ENCODE peak calls at places on chromosome 11, in ten cellular contexts. M is fibroblast of the aortic adventitia; Z is esophagus squamous epithelium; I is Panc1; R is CD8-positive, alpha-beta T cell; P is astrocyte of the spinal cord; L is pancreas; C is Caco-2; X is coronary artery; O is left ventricle myocardium inferior. B is an unnamed sample.

GRCh38 chr11:117600261-117600783 is 196.7 kb downstream of the DSCAML1 start:
- DNase-seq in I (no peak), Z (no peak), R (no peak), L (no peak), C (no peak), M (no peak), X (no peak), P (no peak), O (no peak), B (no peak)

GRCh38 chr11:68430801-68431200 is 29.8 kb upstream of the PPP6R3 start:
- DNase-seq in R (no peak), P (no peak), X (no peak), Z (no peak), C (no peak), I (no peak), O (no peak), L (no peak), M (no peak), B (no peak)

GRCh38 chr11:19370100-19370861 is 129.5 kb upstream of the E2F8 start:
- DNase-seq in Z (no peak), P (peak; percentile 59), R (no peak), O (peak; percentile 45), X (peak; percentile 72), M (peak; percentile 95), L (no peak), I (no peak), C (peak; percentile 48), B (peak; percentile 56)

GRCh38 chr11:71397328-71397860 is 50.8 kb downstream of the DHCR7 start:
- DNase-seq in R (no peak), I (no peak), P (no peak), M (no peak), O (no peak), C (no peak), L (no peak), Z (no peak), X (no peak), B (no peak)

GRCh38 chr11:59807047-59807446 is 3.5 kb downstream of the MRPL16 start:
- DNase-seq in C (no peak), Z (no peak), O (no peak), R (no peak), L (no peak), X (no peak), M (no peak), P (no peak), I (no peak), B (no peak)

GRCh38 chr11:129374993-129375721 is 491 bp upstream of the BARX2 start:
- DNase-seq in I (no peak), O (no peak), P (peak; percentile 25), C (peak; percentile 83), Z (no peak), R (no peak), M (no peak), X (no peak), L (peak; percentile 61), B (no peak)

GRCh38 chr11:2300936-2301630 is 635 bp downstream of the C11orf21 start:
- DNase-seq in Z (no peak), L (no peak), O (no peak), R (peak; percentile 32), P (no peak), I (no peak), X (peak; percentile 61), M (no peak), C (no peak), B (no peak)

GRCh38 chr11:18987454-18988231 is 48.4 kb upstream of the MRGPRX1 start:
- DNase-seq in I (no peak), L (no peak), O (no peak), R (no peak), P (peak; percentile 13), X (no peak), C (no peak), M (peak; percentile 2), Z (no peak), B (no peak)

GRCh38 chr11:5507177-5507576 is 2.6 kb downstream of the UBQLN3 start:
- DNase-seq in X (no peak), L (no peak), O (no peak), I (no peak), P (no peak), M (no peak), R (no peak), C (no peak), Z (no peak), B (no peak)

GRCh38 chr11:113160652-113161051 is 153.7 kb upstream of the TTC12 start:
- DNase-seq in Z (no peak), C (no peak), I (no peak), L (no peak), M (no peak), X (no peak), R (no peak), O (no peak), P (no peak), B (no peak)

GRCh38 chr11:76314741-76315090 is 66.2 kb downstream of the THAP12 start:
- DNase-seq in C (no peak), I (no peak), X (no peak), R (no peak), P (peak; percentile 46), L (no peak), O (no peak), Z (no peak), M (peak; percentile 32), B (no peak)

GRCh38 chr11:121488145-121488544 is 35.4 kb upstream of the SORL1-AS1 start:
- DNase-seq in M (no peak), P (no peak), C (no peak), R (no peak), X (no peak), O (no peak), Z (no peak), I (no peak), L (no peak), B (no peak)

GRCh38 chr11:47847892-47848635 is at the start of gene NUP160:
- DNase-seq in Z (peak; percentile 34), C (peak; percentile 85), X (peak; percentile 83), I (no peak), L (peak; percentile 78), M (peak; percentile 48), O (peak; percentile 89), P (peak; percentile 68), R (peak; percentile 92), B (no peak)

DNA sequence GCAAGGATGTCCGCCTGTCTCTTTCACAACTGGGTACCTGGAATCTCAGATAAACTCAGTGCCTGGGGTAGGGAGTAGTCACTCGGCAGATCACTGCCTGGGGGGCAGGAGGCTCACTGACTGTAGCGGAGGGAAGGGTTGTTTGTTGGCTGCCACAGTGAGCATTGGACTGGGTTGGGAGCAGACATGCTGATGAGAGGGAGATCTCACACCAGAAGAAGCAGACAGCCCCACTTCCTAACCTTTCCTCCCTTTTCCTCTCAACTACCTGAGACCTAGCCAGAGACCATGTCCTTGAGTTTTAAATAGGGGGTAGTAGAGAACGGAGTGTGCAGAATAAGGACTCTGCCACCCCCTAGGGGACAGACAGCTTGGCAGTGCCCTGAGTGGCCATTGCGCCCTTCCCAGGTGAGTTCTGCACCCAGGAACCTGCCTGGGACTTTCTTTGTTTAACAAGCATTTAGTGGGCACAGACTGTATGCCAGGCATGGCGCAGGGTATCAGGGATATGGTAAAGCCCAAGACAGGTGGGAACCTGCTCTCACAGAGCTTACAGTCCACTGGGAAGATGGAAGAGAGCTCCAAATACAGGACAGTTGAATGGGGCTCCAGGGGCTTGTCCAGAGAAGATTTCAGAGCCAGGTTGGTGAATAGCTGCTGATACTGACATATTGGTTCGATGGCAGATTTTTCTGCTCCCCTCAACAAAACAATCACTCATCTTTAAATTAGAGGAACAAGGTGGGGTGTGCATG is 115.7 kb upstream of the NNMT start:
- DNase-seq in M (peak; percentile 20), I (no peak), X (no peak), R (no peak), O (no peak), P (no peak), Z (no peak), C (peak; percentile 64), L (peak; percentile 72), B (peak; percentile 64)
- H3K4me3 ChIP-seq in M (no peak overlapping the region), I (no peak overlapping the region), X (peak overlapping the region; percentile 65), R (no peak overlapping the region), O (peak overlapping the region; percentile 52), P (peak overlapping the region; percentile 6), Z (peak overlapping the region; percentile 33), C (no peak overlapping the region), L (peak overlapping the region; percentile 5), B (peak overlapping the region; percentile 54)

GRCh38 chr11:34493468-34493867 is 20.1 kb downstream of the ELF5 start:
- DNase-seq in Z (no peak), C (no peak), R (no peak), M (no peak), X (no peak), O (no peak), P (no peak), L (no peak), I (no peak), B (no peak)
- TF ChIP-seq CTCF in Z (no peak), C (no peak), R (no peak), M (no peak), X (no peak), O (no peak), P (no peak), L (no peak), I (no peak), B (no peak)

GRCh38 chr11:73592640-73593039 is 5.3 kb downstream of the FAM168A start:
- DNase-seq in Z (no peak), O (no peak), X (no peak), P (no peak), C (no peak), I (no peak), R (no peak), L (no peak), M (no peak), B (no peak)

GRCh38 chr11:73597340-73597955 is 464 bp downstream of the FAM168A start:
- DNase-seq in P (no peak), R (no peak), X (no peak), C (no peak), O (no peak), Z (peak; percentile 32), I (no peak), M (no peak), L (no peak), B (no peak)

GRCh38 chr11:73597956-73598718 is at the start of gene FAM168A:
- DNase-seq in P (peak; percentile 98), R (peak; percentile 93), L (peak; percentile 96), O (peak; percentile 97), I (peak; percentile 93), M (peak; percentile 98), C (peak; percentile 99), X (peak; percentile 95), Z (peak; percentile 73), B (peak; percentile 93)

GRCh38 chr11:73598719-73599379 is 937 bp upstream of the FAM168A start:
- DNase-seq in L (no peak), C (no peak), M (no peak), R (no peak), X (no peak), P (no peak), O (no peak), Z (no peak), I (peak; percentile 2), B (no peak)

GRCh38 chr11:73596547-73596946 is 1.4 kb downstream of the FAM168A start:
- DNase-seq in C (no peak), R (no peak), O (no peak), M (no peak), L (no peak), I (no peak), Z (no peak), P (no peak), X (no peak), B (no peak)
- H3K4me3 ChIP-seq in C (no peak overlapping the region), R (no peak overlapping the region), O (peak overlapping the region; percentile 84), M (peak overlapping the region; percentile 80), L (no peak overlapping the region), I (peak overlapping the region; percentile 94), Z (no peak overlapping the region), P (peak overlapping the region; percentile 64), X (peak overlapping the region; percentile 94), B (peak overlapping the region; percentile 75)

GRCh38 chr11:37142591-37142990 is 544.6 kb upstream of the RAG2 start:
- DNase-seq in X (no peak), L (no peak), M (no peak), P (no peak), O (no peak), C (no peak), I (no peak), R (no peak), Z (no peak), B (no peak)

GRCh38 chr11:37141707-37142106 is 543.7 kb upstream of the RAG2 start:
- DNase-seq in C (peak; percentile 37), I (no peak), P (no peak), O (no peak), L (no peak), M (no peak), X (no peak), R (no peak), Z (no peak), B (peak; percentile 6)
- TF ChIP-seq CTCF in C (no peak), I (no peak), P (no peak), O (no peak), L (no peak), M (no peak), X (no peak), R (no peak), Z (no peak), B (peak; percentile 48)